ENCODE peak calls at places on chromosomes 2 and 18, in four cellular contexts. W is HCT116, P is HepG2, F is K562. Q is an unnamed sample.

GRCh38 chr2:32626591-32627221 is 1.1 kb upstream of the TTC27 start:
- DNase-seq in P (no peak), W (no peak), F (no peak), Q (no peak)

GRCh38 chr2:33395660-33396249 is 80.7 kb upstream of the RASGRP3 start:
- DNase-seq in W (peak), P (peak), F (peak), Q (no peak)

GRCh38 chr2:241227635-241227993 is 39.1 kb downstream of the ANO7 start:
- DNase-seq in W (no peak), F (no peak), P (no peak), Q (no peak)

GRCh38 chr2:11784310-11784709 is 37.9 kb downstream of the LPIN1 start:
- DNase-seq in P (no peak), F (no peak), W (no peak), Q (no peak)

GRCh38 chr2:182906454-182906853 is 40.0 kb upstream of the FRZB start:
- DNase-seq in F (no peak), W (no peak), P (no peak), Q (no peak)

GRCh38 chr2:133993160-133993559 is 260.7 kb upstream of the MGAT5 start:
- DNase-seq in P (no peak), F (no peak), W (no peak), Q (no peak)

GRCh38 chr2:136248242-136248641 is 130.3 kb upstream of the CXCR4 start:
- DNase-seq in W (peak), F (no peak), P (no peak), Q (no peak)

GRCh38 chr2:74945783-74946165 is 12.7 kb upstream of the POLE4 start:
- DNase-seq in P (no peak), W (no peak), F (no peak), Q (no peak)

GRCh38 chr2:172096661-172097547 is 5.8 kb downstream of the DLX2 start:
- DNase-seq in P (no peak), F (no peak), W (no peak), Q (no peak)

GRCh38 chr2:150296795-150297546 is 190.5 kb downstream of the RND3 start:
- DNase-seq in F (no peak), W (no peak), P (no peak), Q (no peak)

GRCh38 chr2:69241039-69241586 is 145.9 kb downstream of the GFPT1 start:
- DNase-seq in P (no peak), F (no peak), W (no peak), Q (no peak)

GRCh38 chr2:177265834-177266817 is 1.6 kb upstream of the NFE2L2 start:
- DNase-seq in W (no peak), P (peak), F (peak), Q (no peak)

GRCh38 chr2:190841707-190842505 is 38.7 kb upstream of the GLS start:
- DNase-seq in F (no peak), W (no peak), P (peak), Q (no peak)

GRCh38 chr2:200616193-200616592 is 30.4 kb downstream of the AOX1 start:
- DNase-seq in F (no peak), W (no peak), P (no peak), Q (no peak)

GRCh38 chr2:67570626-67571025 is 173.5 kb downstream of the ETAA1 start:
- DNase-seq in F (no peak), W (no peak), P (no peak), Q (no peak)

GRCh38 chr2:105294844-105295481 is 34.6 kb downstream of the TGFBRAP1 start:
- DNase-seq in P (peak), W (peak), F (peak), Q (peak)

GRCh38 chr2:184554736-184555135 is 43.6 kb upstream of the ZNF804A start:
- DNase-seq in W (no peak), P (no peak), F (no peak), Q (no peak)

GRCh38 chr2:209913786-209914185 is 88.7 kb upstream of the RPE start:
- DNase-seq in F (no peak), P (no peak), W (no peak), Q (no peak)

GRCh38 chr2:210528716-210529115 is 27.7 kb upstream of the CPS1 start:
- DNase-seq in P (no peak), W (no peak), F (no peak), Q (no peak)

GRCh38 chr18:23864620-23865019 is 149.9 kb upstream of the TTC39C start:
- DNase-seq in P (no peak), W (no peak), F (no peak), Q (no peak)

GRCh38 chr2:9641641-9642040 is 10.8 kb upstream of the YWHAQ start:
- DNase-seq in W (no peak), F (no peak), P (no peak), Q (no peak)

GRCh38 chr18:68177807-68178702 is 536.9 kb downstream of the TMX3 start:
- DNase-seq in W (no peak), F (no peak), P (peak), Q (peak)

GRCh38 chr2:182642328-182642727 is 73.7 kb upstream of the DNAJC10 start:
- DNase-seq in W (peak), F (peak), P (peak), Q (no peak)

GRCh38 chr2:130949954-130950353 is 113.2 kb downstream of the ARHGEF4 start:
- DNase-seq in W (no peak), F (no peak), P (no peak), Q (no peak)

GRCh38 chr2:84781942-84782716 is 98.8 kb downstream of the TRABD2A start:
- DNase-seq in W (peak), P (no peak), F (peak), Q (no peak)

GRCh38 chr2:19676770-19677169 is 225.0 kb downstream of the TTC32 start:
- DNase-seq in W (no peak), P (peak), F (peak), Q (no peak)

GRCh38 chr2:231464576-231465540 is 574 bp upstream of the NCL start:
- DNase-seq in F (peak), W (peak), P (peak), Q (no peak)

GRCh38 chr2:4903676-4904348 is 788.4 kb upstream of the SOX11 start:
- DNase-seq in F (no peak), P (no peak), W (no peak), Q (no peak)

GRCh38 chr2:38115216-38116012 is 39.5 kb upstream of the CYP1B1 start:
- DNase-seq in W (peak), F (peak), P (peak), Q (peak)

GRCh38 chr2:207161724-207162123 is 4.0 kb downstream of the KLF7 start:
- DNase-seq in W (no peak), F (no peak), P (no peak), Q (no peak)

GRCh38 chr18:51135361-51135760 is 62.1 kb downstream of the MEX3C start:
- DNase-seq in F (peak), W (no peak), P (no peak), Q (peak)

GRCh38 chr2:158753561-158754302 is 41.4 kb upstream of the DAPL1 start:
- DNase-seq in W (peak), F (peak), P (peak), Q (peak)

GRCh38 chr18:35707247-35707646 is 125.7 kb downstream of the GALNT1 start:
- DNase-seq in W (no peak), F (no peak), P (no peak), Q (no peak)

GRCh38 chr2:102708847-102709559 is 52.8 kb upstream of the TMEM182 start:
- DNase-seq in W (peak), P (peak), F (no peak), Q (peak)

GRCh38 chr18:8735274-8735673 is 29.9 kb downstream of the MTCL1 start:
- DNase-seq in P (peak), F (no peak), W (no peak), Q (no peak)

GRCh38 chr18:62829936-62830335 is 114.6 kb downstream of the PHLPP1 start:
- DNase-seq in W (no peak), F (peak), P (no peak), Q (no peak)

GRCh38 chr18:31491586-31491985 is 6.4 kb upstream of the DSG2 start:
- DNase-seq in P (no peak), F (no peak), W (no peak), Q (no peak)

DNA sequence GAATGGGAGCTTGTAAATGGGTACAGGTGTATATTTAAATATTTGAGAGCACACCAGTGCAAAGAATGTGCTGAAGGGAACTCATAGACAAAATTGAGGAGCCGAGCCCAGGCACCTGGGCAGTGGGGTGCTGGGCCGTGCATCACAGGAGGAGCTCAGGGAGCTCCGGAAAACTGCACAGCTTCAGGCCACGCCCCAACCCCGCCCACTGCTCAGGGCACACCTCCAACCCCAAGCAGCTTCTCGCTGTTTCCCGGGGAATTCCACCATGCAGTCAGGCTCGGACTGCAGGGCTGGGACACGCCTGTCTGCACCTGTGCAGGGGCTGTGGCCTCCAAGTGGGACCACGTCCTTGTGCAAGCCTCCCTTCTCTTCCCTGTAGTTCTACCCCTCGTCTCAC is 243.1 kb downstream of the HDAC4 start:
- DNase-seq in W (peak), F (peak), P (no peak), Q (no peak)
- TF ChIP-seq TCF7L2 in W (no peak), F (no peak), P (no peak), Q (no peak)

GRCh38 chr2:148721991-148722777 is 77.6 kb downstream of the EPC2 start:
- DNase-seq in W (no peak), P (no peak), F (no peak), Q (no peak)
- TF ChIP-seq TCF7L2 in W (no peak), P (no peak), F (no peak), Q (no peak)

DNA sequence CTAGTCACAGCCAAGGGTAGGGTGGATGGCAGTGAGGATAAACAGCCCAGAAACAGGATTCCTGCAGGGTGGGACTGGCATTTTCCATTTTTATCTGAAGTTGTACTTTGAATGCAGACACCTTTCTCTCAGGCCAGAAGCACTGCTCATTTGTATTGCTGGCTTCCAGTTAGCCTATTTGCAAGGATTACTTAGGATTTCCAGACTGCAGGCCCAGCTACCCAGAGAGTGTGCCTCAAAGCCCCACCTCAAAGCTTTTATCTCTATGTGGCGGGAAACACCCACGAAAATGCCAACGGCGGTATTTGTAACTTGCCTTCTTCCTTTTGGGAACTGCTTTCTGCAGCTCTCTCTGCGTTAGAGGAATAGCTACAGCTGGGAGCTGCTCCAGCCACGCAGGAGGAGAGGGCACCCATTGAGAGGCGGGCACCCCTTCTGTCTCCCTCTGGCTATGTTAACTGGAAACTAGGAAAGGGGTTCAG is 144.8 kb downstream of the TGIF1 start:
- DNase-seq in F (peak), P (peak), W (no peak), Q (no peak)
- TF ChIP-seq TCF7L2 in F (no peak), P (no peak), W (peak), Q (peak)

GRCh38 chr2:51213826-51214225 is 181.9 kb upstream of the NRXN1 start:
- DNase-seq in P (no peak), W (no peak), F (no peak), Q (no peak)

GRCh38 chr2:51218057-51218456 is 186.1 kb upstream of the NRXN1 start:
- DNase-seq in P (no peak), W (no peak), F (no peak), Q (no peak)

GRCh38 chr2:51212374-51212773 is 180.4 kb upstream of the NRXN1 start:
- DNase-seq in F (no peak), P (no peak), W (no peak), Q (no peak)
- TF ChIP-seq TCF7L2 in F (no peak), P (no peak), W (no peak), Q (no peak)

DNA sequence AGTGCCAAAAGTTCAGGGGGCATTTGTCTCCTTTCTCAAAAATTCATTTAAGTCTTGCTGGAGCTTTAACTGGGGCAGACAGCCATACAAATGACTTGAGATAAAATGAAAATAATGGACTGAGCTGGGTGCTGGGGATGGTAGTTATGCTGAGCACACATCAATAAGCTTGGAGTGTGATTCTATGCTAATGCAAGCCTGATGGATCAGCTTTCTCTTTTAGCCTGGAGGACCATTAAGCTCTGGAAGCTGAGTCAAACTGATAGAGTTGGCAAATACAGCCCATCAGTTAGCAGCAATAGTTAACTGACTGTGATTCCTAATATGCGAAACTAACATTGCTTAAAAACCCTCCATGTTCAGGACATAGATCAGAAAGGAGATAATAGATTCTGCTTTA is 98.0 kb downstream of the CAMKMT start:
- DNase-seq in F (no peak), W (no peak), P (no peak), Q (no peak)
- TF ChIP-seq TCF7L2 in F (no peak), W (no peak), P (no peak), Q (no peak)

Q was measured in Panc1.